ENCODE peak calls at places on chromosome X, in six cellular contexts. One of them, this sample, is unnamed.

GRCh38 chrX:70481424-70481823 is 36.8 kb downstream of the DLG3 start:
- DNase-seq in left ventricle myocardium inferior: no peak
- DNase-seq in psoas muscle: no peak
- DNase-seq in thyroid gland: peak; percentile 68
- DNase-seq in mammary epithelial cell: no peak
- DNase-seq in upper lobe of right lung: no peak
- DNase-seq in this sample: no peak

GRCh38 chrX:28124416-28124815 is 143.2 kb upstream of the DCAF8L1 start:
- DNase-seq in left ventricle myocardium inferior: no peak
- DNase-seq in psoas muscle: no peak
- DNase-seq in thyroid gland: no peak
- DNase-seq in mammary epithelial cell: no peak
- DNase-seq in upper lobe of right lung: no peak
- DNase-seq in this sample: no peak

GRCh38 chrX:129650821-129651510 is 3.8 kb downstream of the APLN start:
- DNase-seq in left ventricle myocardium inferior: no peak
- DNase-seq in psoas muscle: no peak
- DNase-seq in thyroid gland: no peak
- DNase-seq in mammary epithelial cell: no peak
- DNase-seq in upper lobe of right lung: no peak
- DNase-seq in this sample: no peak

GRCh38 chrX:150849996-150850720 is 48.3 kb downstream of the CD99L2 start:
- DNase-seq in left ventricle myocardium inferior: no peak
- DNase-seq in psoas muscle: no peak
- DNase-seq in thyroid gland: no peak
- DNase-seq in mammary epithelial cell: peak; percentile 33
- DNase-seq in upper lobe of right lung: no peak
- DNase-seq in this sample: no peak

GRCh38 chrX:64229145-64229544 is 1.3 kb downstream of the ASB12 start:
- DNase-seq in left ventricle myocardium inferior: no peak
- DNase-seq in psoas muscle: no peak
- DNase-seq in thyroid gland: no peak
- DNase-seq in mammary epithelial cell: no peak
- DNase-seq in upper lobe of right lung: no peak
- DNase-seq in this sample: no peak

GRCh38 chrX:69616520-69617203 is 749 bp downstream of the EDA start:
- DNase-seq in left ventricle myocardium inferior: peak; percentile 33
- DNase-seq in psoas muscle: peak; percentile 27
- DNase-seq in thyroid gland: peak; percentile 39
- DNase-seq in mammary epithelial cell: no peak
- DNase-seq in upper lobe of right lung: peak; percentile 63
- DNase-seq in this sample: peak; percentile 43

GRCh38 chrX:153684447-153685178 is 3.1 kb upstream of the SLC6A8 start:
- DNase-seq in left ventricle myocardium inferior: no peak
- DNase-seq in psoas muscle: peak; percentile 10
- DNase-seq in thyroid gland: no peak
- DNase-seq in mammary epithelial cell: no peak
- DNase-seq in upper lobe of right lung: peak; percentile 37
- DNase-seq in this sample: peak; percentile 29

GRCh38 chrX:16140448-16140847 is 17.1 kb downstream of the GRPR start:
- DNase-seq in left ventricle myocardium inferior: no peak
- DNase-seq in psoas muscle: no peak
- DNase-seq in thyroid gland: no peak
- DNase-seq in mammary epithelial cell: no peak
- DNase-seq in upper lobe of right lung: no peak
- DNase-seq in this sample: no peak

GRCh38 chrX:21529771-21530170 is 128.4 kb downstream of the KLHL34 start:
- DNase-seq in left ventricle myocardium inferior: no peak
- DNase-seq in psoas muscle: no peak
- DNase-seq in thyroid gland: no peak
- DNase-seq in mammary epithelial cell: no peak
- DNase-seq in upper lobe of right lung: no peak
- DNase-seq in this sample: no peak

GRCh38 chrX:129534816-129535578 is 5.1 kb upstream of the OCRL start:
- DNase-seq in left ventricle myocardium inferior: no peak
- DNase-seq in psoas muscle: no peak
- DNase-seq in thyroid gland: no peak
- DNase-seq in mammary epithelial cell: peak; percentile 50
- DNase-seq in upper lobe of right lung: no peak
- DNase-seq in this sample: no peak

GRCh38 chrX:41303013-41303412 is 30.9 kb upstream of the DDX3X start:
- DNase-seq in left ventricle myocardium inferior: no peak
- DNase-seq in psoas muscle: no peak
- DNase-seq in thyroid gland: no peak
- DNase-seq in mammary epithelial cell: peak; percentile 42
- DNase-seq in upper lobe of right lung: no peak
- DNase-seq in this sample: no peak

GRCh38 chrX:41304178-41304577 is 29.8 kb upstream of the DDX3X start:
- DNase-seq in left ventricle myocardium inferior: no peak
- DNase-seq in psoas muscle: no peak
- DNase-seq in thyroid gland: no peak
- DNase-seq in mammary epithelial cell: no peak
- DNase-seq in upper lobe of right lung: no peak
- DNase-seq in this sample: no peak

GRCh38 chrX:41302293-41302868 is 31.6 kb upstream of the DDX3X start:
- DNase-seq in left ventricle myocardium inferior: no peak
- DNase-seq in psoas muscle: no peak
- DNase-seq in thyroid gland: no peak
- DNase-seq in mammary epithelial cell: peak; percentile 49
- DNase-seq in upper lobe of right lung: no peak
- DNase-seq in this sample: no peak

GRCh38 chrX:41300758-41301437 is 33.1 kb upstream of the DDX3X start:
- DNase-seq in left ventricle myocardium inferior: no peak
- DNase-seq in psoas muscle: no peak
- DNase-seq in thyroid gland: no peak
- DNase-seq in mammary epithelial cell: no peak
- DNase-seq in upper lobe of right lung: no peak
- DNase-seq in this sample: no peak

DNA sequence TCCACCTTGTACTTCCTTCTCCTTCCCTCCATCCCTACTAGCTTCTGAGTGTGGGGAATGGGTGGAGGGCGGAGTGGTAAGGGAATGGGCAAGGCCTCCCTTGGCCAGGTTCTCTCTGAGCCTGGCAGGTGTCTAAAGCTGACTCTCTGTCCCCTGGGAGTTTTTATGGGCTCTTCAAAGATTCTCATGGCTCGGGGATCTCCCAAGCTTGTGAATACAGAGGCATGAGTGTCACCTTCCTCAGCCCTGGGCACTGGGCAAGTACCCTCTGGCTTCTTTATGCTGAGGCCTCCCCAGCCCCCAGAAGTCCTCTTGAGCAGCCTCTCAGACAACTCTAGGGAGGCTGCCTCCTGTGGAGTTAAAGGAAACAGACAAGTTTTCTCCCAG is 32.5 kb upstream of the DDX3X start:
- DNase-seq in left ventricle myocardium inferior: no peak
- DNase-seq in psoas muscle: no peak
- DNase-seq in thyroid gland: no peak
- DNase-seq in mammary epithelial cell: no peak
- DNase-seq in upper lobe of right lung: no peak
- DNase-seq in this sample: no peak
- H3K27ac ChIP-seq in left ventricle myocardium inferior: no peak overlapping the region
- H3K27ac ChIP-seq in psoas muscle: no peak overlapping the region
- H3K27ac ChIP-seq in thyroid gland: no peak overlapping the region
- H3K27ac ChIP-seq in mammary epithelial cell: no peak overlapping the region
- H3K27ac ChIP-seq in upper lobe of right lung: no peak overlapping the region
- H3K27ac ChIP-seq in this sample: no peak overlapping the region

GRCh38 chrX:100407784-100408642 is 2.1 kb downstream of the PCDH19 start:
- DNase-seq in left ventricle myocardium inferior: no peak
- DNase-seq in psoas muscle: peak; percentile 10
- DNase-seq in thyroid gland: no peak
- DNase-seq in mammary epithelial cell: no peak
- DNase-seq in upper lobe of right lung: no peak
- DNase-seq in this sample: no peak

GRCh38 chrX:100408643-100409315 is 1.3 kb downstream of the PCDH19 start:
- DNase-seq in left ventricle myocardium inferior: no peak
- DNase-seq in psoas muscle: peak; percentile 11
- DNase-seq in thyroid gland: no peak
- DNase-seq in mammary epithelial cell: no peak
- DNase-seq in upper lobe of right lung: no peak
- DNase-seq in this sample: no peak

GRCh38 chrX:100410901-100411801 is 1.1 kb upstream of the PCDH19 start:
- DNase-seq in left ventricle myocardium inferior: no peak
- DNase-seq in psoas muscle: peak; percentile 12
- DNase-seq in thyroid gland: no peak
- DNase-seq in mammary epithelial cell: no peak
- DNase-seq in upper lobe of right lung: no peak
- DNase-seq in this sample: no peak

GRCh38 chrX:100410083-100410590 is at the start of gene PCDH19:
- DNase-seq in left ventricle myocardium inferior: peak; percentile 45
- DNase-seq in psoas muscle: peak; percentile 54
- DNase-seq in thyroid gland: peak; percentile 29
- DNase-seq in mammary epithelial cell: peak; percentile 50
- DNase-seq in upper lobe of right lung: peak; percentile 66
- DNase-seq in this sample: peak; percentile 53

DNA sequence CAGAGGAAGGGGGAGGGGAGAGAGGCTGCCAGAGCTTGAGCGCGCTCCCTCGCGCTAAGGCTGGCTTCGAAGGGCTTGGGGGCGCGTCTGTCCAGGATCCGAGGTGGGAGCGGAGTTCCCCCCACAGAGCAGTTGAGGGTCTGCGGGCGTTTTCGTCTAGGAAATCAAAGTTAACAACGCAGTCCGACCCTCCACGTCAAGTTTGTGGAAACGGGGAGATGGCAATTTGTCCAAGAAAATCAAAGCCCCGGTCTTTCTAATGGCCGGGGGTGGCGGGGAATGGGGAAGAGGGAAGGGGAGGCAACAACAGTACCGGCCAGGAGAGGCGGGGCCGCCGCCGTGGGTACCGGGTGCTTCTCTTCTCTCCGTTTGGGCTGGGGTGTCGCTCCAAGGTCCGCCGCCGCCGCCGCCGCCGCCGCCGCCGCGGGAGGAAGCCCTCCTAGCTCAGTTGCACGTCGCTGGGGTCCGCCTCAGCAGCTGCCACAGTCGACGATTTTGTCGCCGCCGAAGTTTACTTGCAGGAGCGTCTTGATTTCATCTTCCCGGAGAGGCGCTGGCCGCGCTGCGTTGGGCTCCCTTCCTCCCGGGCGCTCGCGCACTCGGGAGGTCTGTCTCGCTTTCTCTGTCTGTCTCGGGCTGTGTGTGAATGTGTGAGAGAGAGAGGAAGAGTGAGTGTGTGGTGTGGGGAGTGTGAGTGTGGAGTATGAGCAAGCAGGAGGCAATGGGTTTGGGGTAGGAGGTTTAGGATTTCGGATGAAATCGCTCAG is 574 bp downstream of the PCDH19 start:
- DNase-seq in left ventricle myocardium inferior: no peak
- DNase-seq in psoas muscle: peak; percentile 9
- DNase-seq in thyroid gland: no peak
- DNase-seq in mammary epithelial cell: no peak
- DNase-seq in upper lobe of right lung: no peak
- DNase-seq in this sample: no peak
- TF ChIP-seq CTCF in left ventricle myocardium inferior: no peak
- TF ChIP-seq CTCF in psoas muscle: no peak
- TF ChIP-seq CTCF in thyroid gland: no peak
- TF ChIP-seq CTCF in mammary epithelial cell: no peak
- TF ChIP-seq CTCF in upper lobe of right lung: no peak
- TF ChIP-seq CTCF in this sample: no peak

GRCh38 chrX:119853449-119853848 is 686 bp upstream of the UPF3B start:
- DNase-seq in left ventricle myocardium inferior: no peak
- DNase-seq in psoas muscle: no peak
- DNase-seq in thyroid gland: peak; percentile 21
- DNase-seq in mammary epithelial cell: no peak
- DNase-seq in upper lobe of right lung: no peak
- DNase-seq in this sample: no peak
- H3K4me3 ChIP-seq in left ventricle myocardium inferior: peak overlapping the region; percentile 79
- H3K4me3 ChIP-seq in psoas muscle: peak overlapping the region; percentile 82
- H3K4me3 ChIP-seq in thyroid gland: no peak overlapping the region
- H3K4me3 ChIP-seq in mammary epithelial cell: peak overlapping the region; percentile 76
- H3K4me3 ChIP-seq in upper lobe of right lung: peak overlapping the region; percentile 72
- H3K4me3 ChIP-seq in this sample: peak overlapping the region; percentile 53

GRCh38 chrX:11103751-11104150 is 7.4 kb upstream of the HCCS start:
- DNase-seq in left ventricle myocardium inferior: no peak
- DNase-seq in psoas muscle: no peak
- DNase-seq in thyroid gland: no peak
- DNase-seq in mammary epithelial cell: no peak
- DNase-seq in upper lobe of right lung: no peak
- DNase-seq in this sample: no peak

GRCh38 chrX:11100281-11101035 is 10.7 kb upstream of the HCCS start:
- DNase-seq in left ventricle myocardium inferior: no peak
- DNase-seq in psoas muscle: no peak
- DNase-seq in thyroid gland: peak; percentile 48
- DNase-seq in mammary epithelial cell: peak; percentile 61
- DNase-seq in upper lobe of right lung: no peak
- DNase-seq in this sample: peak; percentile 32

GRCh38 chrX:11103006-11103405 is 8.1 kb upstream of the HCCS start:
- DNase-seq in left ventricle myocardium inferior: no peak
- DNase-seq in psoas muscle: no peak
- DNase-seq in thyroid gland: no peak
- DNase-seq in mammary epithelial cell: no peak
- DNase-seq in upper lobe of right lung: no peak
- DNase-seq in this sample: no peak

GRCh38 chrX:11108253-11108941 is 2.7 kb upstream of the HCCS start:
- DNase-seq in left ventricle myocardium inferior: no peak
- DNase-seq in psoas muscle: no peak
- DNase-seq in thyroid gland: no peak
- DNase-seq in mammary epithelial cell: no peak
- DNase-seq in upper lobe of right lung: no peak
- DNase-seq in this sample: no peak

DNA sequence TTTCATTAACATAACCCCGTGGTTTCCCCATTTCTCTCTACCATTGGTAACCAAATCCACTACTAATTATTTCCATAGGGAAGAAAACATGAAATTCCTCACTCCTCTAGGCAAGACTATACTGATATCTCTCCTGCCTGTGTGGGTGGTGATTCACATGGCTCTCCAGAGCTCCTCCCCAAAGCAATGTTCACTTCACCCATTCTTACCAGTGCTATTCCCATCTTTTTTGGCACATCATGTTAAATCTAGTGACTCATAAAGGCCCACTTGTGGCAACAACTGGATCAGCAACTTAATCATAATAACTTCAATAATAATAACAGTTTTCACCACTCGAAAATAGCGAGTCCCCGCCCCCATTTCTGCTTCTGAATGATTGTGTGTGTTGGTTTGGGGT is 6.1 kb upstream of the HCCS start:
- DNase-seq in left ventricle myocardium inferior: no peak
- DNase-seq in psoas muscle: no peak
- DNase-seq in thyroid gland: no peak
- DNase-seq in mammary epithelial cell: peak; percentile 64
- DNase-seq in upper lobe of right lung: no peak
- DNase-seq in this sample: no peak
- H3K27ac ChIP-seq in left ventricle myocardium inferior: no peak overlapping the region
- H3K27ac ChIP-seq in psoas muscle: no peak overlapping the region
- H3K27ac ChIP-seq in thyroid gland: no peak overlapping the region
- H3K27ac ChIP-seq in mammary epithelial cell: no peak overlapping the region
- H3K27ac ChIP-seq in upper lobe of right lung: no peak overlapping the region
- H3K27ac ChIP-seq in this sample: no peak overlapping the region

DNA sequence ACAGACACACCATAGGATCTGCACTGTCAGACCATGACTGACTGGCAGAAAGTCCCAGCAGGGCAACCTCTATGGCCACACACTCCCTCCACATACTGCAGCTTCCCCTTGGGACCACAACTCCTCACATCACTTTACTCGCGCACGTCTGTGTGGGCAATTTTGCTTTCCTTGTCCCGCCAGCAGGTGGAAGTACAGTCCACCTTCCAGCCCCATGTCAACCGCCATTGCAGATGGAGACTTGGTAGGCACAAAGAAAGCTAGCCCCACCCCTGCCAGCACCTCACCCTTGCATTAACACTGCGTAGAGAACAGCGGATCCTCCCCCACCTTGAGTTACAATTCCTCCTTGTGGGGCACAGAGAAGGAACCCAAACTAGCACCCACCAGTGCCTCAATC is 74.4 kb upstream of the NAP1L2 start:
- DNase-seq in left ventricle myocardium inferior: no peak
- DNase-seq in psoas muscle: no peak
- DNase-seq in thyroid gland: no peak
- DNase-seq in mammary epithelial cell: no peak
- DNase-seq in upper lobe of right lung: no peak
- DNase-seq in this sample: no peak
- TF ChIP-seq CTCF in left ventricle myocardium inferior: no peak
- TF ChIP-seq CTCF in psoas muscle: no peak
- TF ChIP-seq CTCF in thyroid gland: no peak
- TF ChIP-seq CTCF in mammary epithelial cell: no peak
- TF ChIP-seq CTCF in upper lobe of right lung: no peak
- TF ChIP-seq CTCF in this sample: no peak

This sample was measured in dorsolateral prefrontal cortex.